ENCODE peak calls at places on chromosomes 12 and 14, in four cellular contexts. Z is HepG2, Y is K562, Q is GM12878. I is an unnamed sample.
A peak's percentile ranks its signal among the peaks of the same experiment; 100 is the strongest.

GRCh38 chr12:100234166-100234565 is 32.7 kb downstream of the DEPDC4 start:
- DNase-seq in Z (no peak), Q (no peak), Y (no peak), I (no peak)

GRCh38 chr12:2242816-2243215 is 190.0 kb downstream of the CACNA1C start:
- DNase-seq in Z (no peak), Y (no peak), Q (no peak), I (no peak)

GRCh38 chr12:51700887-51701286 is 109.9 kb downstream of the SCN8A start:
- DNase-seq in Q (no peak), Z (no peak), Y (no peak), I (no peak)

GRCh38 chr14:77574446-77575125 is 41.9 kb downstream of the SPTLC2 start:
- DNase-seq in Q (no peak), Y (no peak), Z (no peak), I (no peak)

GRCh38 chr12:116160196-116160595 is 117.3 kb downstream of the MED13L start:
- DNase-seq in Y (no peak), Z (no peak), Q (no peak), I (no peak)

GRCh38 chr14:61493239-61493638 is 171.9 kb downstream of the PRKCH start:
- DNase-seq in Q (no peak), Z (no peak), Y (no peak), I (no peak)

GRCh38 chr12:71504471-71504852 is 64.9 kb downstream of the LGR5 start:
- DNase-seq in Q (no peak), Y (no peak), Z (no peak), I (peak; percentile 14)

GRCh38 chr14:50796391-50796790 is 34.6 kb downstream of the NIN start:
- DNase-seq in Y (no peak), Z (no peak), Q (no peak), I (no peak)

GRCh38 chr14:61927521-61927920 is 165.3 kb downstream of the SNAPC1 start:
- DNase-seq in Y (no peak), Q (no peak), Z (no peak), I (no peak)

GRCh38 chr14:76491172-76491930 is 115.4 kb downstream of the ESRRB start:
- DNase-seq in Y (no peak), Q (no peak), Z (no peak), I (no peak)

GRCh38 chr14:21056520-21057163 is 980 bp upstream of the RNASE8 start:
- DNase-seq in Y (no peak), Q (no peak), Z (no peak), I (no peak)

GRCh38 chr12:49925433-49926194 is 21.9 kb upstream of the FAIM2 start:
- DNase-seq in Z (no peak), Q (no peak), Y (no peak), I (no peak)

GRCh38 chr14:69483765-69484443 is 624 bp upstream of the PLEKHD1 start:
- DNase-seq in Y (no peak), Q (no peak), Z (no peak), I (no peak)

GRCh38 chr12:118359541-118359915 is 13.2 kb downstream of the TAOK3 start:
- DNase-seq in Y (no peak), Z (no peak), Q (no peak), I (no peak)

GRCh38 chr14:80356413-80356812 is 145.1 kb upstream of the DIO2 start:
- DNase-seq in Q (no peak), Z (peak; percentile 2), Y (no peak), I (no peak)

GRCh38 chr12:90355701-90356345 is 599.2 kb downstream of the CCER1 start:
- DNase-seq in Y (no peak), Z (no peak), Q (no peak), I (no peak)

GRCh38 chr12:106682594-106683234 is 91.8 kb upstream of the RIC8B start:
- DNase-seq in Y (peak; percentile 20), Z (peak; percentile 8), Q (no peak), I (no peak)

GRCh38 chr12:17060260-17060659 is 454.3 kb upstream of the LMO3 start:
- DNase-seq in Z (no peak), Y (no peak), Q (no peak), I (no peak)

GRCh38 chr14:64303471-64303917 is 9.3 kb upstream of the ESR2 start:
- DNase-seq in Z (peak; percentile 63), Q (peak; percentile 28), Y (peak; percentile 41), I (peak; percentile 61)

GRCh38 chr12:1859643-1860042 is 39.3 kb downstream of the LRTM2 start:
- DNase-seq in Z (no peak), Q (no peak), Y (no peak), I (no peak)

GRCh38 chr12:53065975-53066593 is 13.1 kb downstream of the SPRYD3 start:
- DNase-seq in Y (peak; percentile 86), Z (peak; percentile 57), Q (no peak), I (peak; percentile 87)

GRCh38 chr12:81077329-81077685 is 572 bp upstream of the ACSS3 start:
- DNase-seq in Q (no peak), Z (peak; percentile 79), Y (no peak), I (peak; percentile 30)

GRCh38 chr12:5889381-5890047 is 55.5 kb downstream of the ANO2 start:
- DNase-seq in Q (no peak), Z (peak; percentile 26), Y (peak; percentile 19), I (peak; percentile 27)

GRCh38 chr12:121678721-121679300 is 9.4 kb upstream of the MORN3 start:
- DNase-seq in Z (no peak), Y (peak; percentile 36), Q (no peak), I (no peak)

GRCh38 chr12:53775478-53776145 is 23.8 kb upstream of the CISTR start:
- DNase-seq in Z (no peak), Q (no peak), Y (no peak), I (no peak)

GRCh38 chr14:92712654-92713051 is 35.8 kb downstream of the LGMN start:
- DNase-seq in Y (no peak), Z (no peak), Q (no peak), I (no peak)

GRCh38 chr12:108966378-108967151 is 54.3 kb downstream of the SVOP start:
- DNase-seq in Z (no peak), Q (no peak), Y (no peak), I (no peak)

GRCh38 chr14:106538193-106538592 is 1011.8 kb downstream of the TMEM121 start:
- DNase-seq in Z (no peak), Y (no peak), Q (no peak), I (no peak)

GRCh38 chr14:72737560-72737943 is 156.3 kb downstream of the DPF3 start:
- DNase-seq in Z (no peak), Y (no peak), Q (no peak), I (no peak)

GRCh38 chr12:53770281-53770680 is 18.5 kb upstream of the CISTR start:
- DNase-seq in Y (no peak), Z (no peak), Q (no peak), I (no peak)

GRCh38 chr12:49345840-49346658 is 639 bp upstream of the DNAJC22 start:
- DNase-seq in Q (no peak), Z (no peak), Y (peak; percentile 47), I (no peak)

GRCh38 chr14:97456958-97457357 is 659.8 kb downstream of the VRK1 start:
- DNase-seq in Q (no peak), Y (no peak), Z (no peak), I (no peak)

GRCh38 chr12:66036317-66036716 is 94.2 kb downstream of the LLPH start:
- DNase-seq in Y (no peak), Q (no peak), Z (peak; percentile 60), I (no peak)

GRCh38 chr14:59020382-59020781 is 168.1 kb upstream of the DAAM1 start:
- DNase-seq in Q (no peak), Y (no peak), Z (no peak), I (peak; percentile 33)

GRCh38 chr14:54562334-54562733 is 4.6 kb upstream of the SAMD4A start:
- DNase-seq in Z (no peak), Q (no peak), Y (no peak), I (no peak)

GRCh38 chr14:54566152-54566409 is 847 bp upstream of the SAMD4A start:
- DNase-seq in Q (no peak), Y (no peak), Z (no peak), I (no peak)

GRCh38 chr14:54564799-54565235 is 2.1 kb upstream of the SAMD4A start:
- DNase-seq in Z (peak; percentile 13), Y (peak; percentile 26), Q (no peak), I (no peak)

GRCh38 chr14:54565236-54566151 is 1.4 kb upstream of the SAMD4A start:
- DNase-seq in Q (no peak), Y (peak; percentile 81), Z (peak; percentile 83), I (peak; percentile 66)

GRCh38 chr14:54564071-54564798 is 2.7 kb upstream of the SAMD4A start:
- DNase-seq in Y (no peak), Q (no peak), Z (peak; percentile 36), I (no peak)
- TF ChIP-seq FOXK2 in Y (no peak), Q (no peak), Z (no peak), I (no peak)

GRCh38 chr12:25972783-25973182 is 14.3 kb downstream of the RASSF8 start:
- DNase-seq in Y (no peak), Z (no peak), Q (no peak), I (no peak)
- TF ChIP-seq TARDBP in Y (no peak), Z (no peak), Q (no peak), I (no peak)

GRCh38 chr12:54925319-54925718 is 59.2 kb downstream of the TESPA1 start:
- DNase-seq in Y (no peak), Z (no peak), Q (no peak), I (no peak)

GRCh38 chr12:54932038-54932437 is 52.5 kb downstream of the TESPA1 start:
- DNase-seq in Z (no peak), Q (no peak), Y (no peak), I (no peak)

GRCh38 chr12:54929998-54930397 is 54.6 kb downstream of the TESPA1 start:
- DNase-seq in Q (no peak), Y (no peak), Z (no peak), I (no peak)

DNA sequence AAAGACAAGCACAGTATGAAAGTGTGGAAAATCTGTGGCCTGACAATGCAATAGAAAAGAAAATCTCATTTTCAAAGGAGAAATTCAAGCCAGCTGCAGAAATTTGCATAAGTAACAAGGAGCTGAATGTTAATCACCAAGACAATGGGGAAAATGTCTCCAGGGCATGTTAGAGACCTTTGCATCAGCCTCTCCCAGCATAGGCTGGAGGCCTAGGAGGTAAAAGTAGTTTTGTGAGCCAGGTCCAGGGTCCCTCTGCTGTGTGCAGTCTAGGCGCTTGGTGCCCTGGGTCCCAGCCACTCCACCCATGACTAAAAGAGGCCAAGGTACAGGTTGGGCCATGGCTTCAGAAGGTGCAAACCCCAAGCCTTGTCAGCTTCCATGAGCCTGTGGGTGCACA is 58.3 kb downstream of the TESPA1 start:
- DNase-seq in Y (no peak), Z (no peak), Q (no peak), I (no peak)
- TF ChIP-seq FOXM1 in Y (no peak), Z (no peak), Q (no peak), I (no peak)

DNA sequence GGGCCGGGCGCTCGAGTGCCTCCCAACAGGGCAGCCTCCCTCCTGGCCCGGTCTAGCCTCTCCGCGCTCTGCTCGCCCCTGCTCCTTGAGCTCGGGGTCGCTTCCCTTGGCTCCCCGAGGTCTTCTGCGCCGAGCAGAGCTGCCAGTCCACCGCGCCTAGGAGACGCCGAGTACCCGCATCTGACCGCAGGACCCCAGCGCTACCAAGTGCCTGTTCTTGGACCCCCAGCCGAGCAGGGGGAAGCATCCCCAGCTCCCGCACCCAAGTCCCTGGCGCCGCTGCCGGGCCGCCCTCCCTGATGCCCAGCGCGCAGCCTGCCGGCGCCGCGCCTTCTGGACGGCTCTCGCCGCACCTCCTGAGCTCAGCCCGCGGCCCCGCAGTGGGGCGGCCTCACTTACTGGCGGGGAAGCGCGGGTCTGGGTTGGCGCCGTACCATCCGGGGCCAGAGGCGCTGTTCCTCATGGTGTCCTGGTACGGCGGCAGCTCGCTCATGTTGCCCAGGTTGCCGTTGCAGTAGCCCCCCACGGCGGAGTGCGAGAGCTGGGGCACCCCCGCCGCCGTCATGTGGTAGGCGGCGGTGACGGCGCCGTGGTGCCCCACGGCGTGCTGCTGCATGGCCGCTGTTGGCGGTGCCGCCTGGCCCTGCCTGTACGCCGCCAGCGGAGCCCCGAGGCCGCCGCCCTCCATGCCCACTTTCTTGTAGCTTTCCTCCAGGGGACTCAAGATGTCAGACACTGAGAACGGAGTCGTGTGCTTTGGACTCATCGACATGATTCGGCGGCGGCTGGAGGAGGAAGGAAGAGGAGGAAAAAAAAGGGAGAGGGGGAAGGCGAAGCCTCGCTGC is 1.2 kb downstream of the NKX2-1 start:
- DNase-seq in Z (no peak), Y (no peak), Q (no peak), I (no peak)
- TF ChIP-seq FOXK2 in Z (no peak), Y (no peak), Q (no peak), I (no peak)